ENCODE peak calls at places on chromosomes 7 and 10, in ten cellular contexts. L is CD4-positive, alpha-beta T cell; Y is PC-3; V is mesendoderm; B is right cardiac atrium; T is RPMI7951; C is H9; P is GM12865; Q is dorsolateral prefrontal cortex; F is iPS-NIHi11. J is an unnamed sample.

GRCh38 chr10:128473396-128473795 is 347.2 kb upstream of the MKI67 start:
- DNase-seq in L (no peak), Y (no peak), V (no peak), B (no peak), T (no peak), C (no peak), P (no peak), Q (no peak), F (no peak), J (no peak)

GRCh38 chr10:22321156-22321711 is 335 bp downstream of the BMI1 start:
- DNase-seq in L (peak), Y (peak), V (peak), B (peak), T (peak), C (peak), P (peak), Q (peak), F (peak), J (peak)

GRCh38 chr7:97006146-97006950 is 995 bp downstream of the DLX6 start:
- DNase-seq in L (no peak), Y (no peak), V (peak), B (no peak), T (peak), C (peak), P (peak), Q (no peak), F (no peak), J (peak)

GRCh38 chr7:61111-61510 is 131.3 kb upstream of the FAM20C start:
- DNase-seq in L (no peak), Y (no peak), V (no peak), B (no peak), T (no peak), C (no peak), P (no peak), Q (no peak), F (no peak), J (no peak)

GRCh38 chr10:32938554-32939061 is 19.4 kb downstream of the ITGB1 start:
- DNase-seq in L (no peak), Y (no peak), V (peak), B (peak), T (peak), C (peak), P (no peak), Q (no peak), F (no peak), J (peak)

GRCh38 chr10:43057831-43058340 is 19.0 kb upstream of the RET start:
- DNase-seq in L (no peak), Y (no peak), V (no peak), B (no peak), T (no peak), C (no peak), P (no peak), Q (no peak), F (no peak), J (no peak)

GRCh38 chr10:48684792-48685651 is at the start of gene WDFY4:
- DNase-seq in L (no peak), Y (no peak), V (no peak), B (peak), T (no peak), C (no peak), P (peak), Q (no peak), F (no peak), J (no peak)

GRCh38 chr10:13669182-13669860 is 82.6 kb downstream of the PRPF18 start:
- DNase-seq in L (no peak), Y (no peak), V (peak), B (no peak), T (no peak), C (no peak), P (no peak), Q (no peak), F (no peak), J (no peak)

GRCh38 chr7:1354661-1355567 is 104.4 kb downstream of the MICALL2 start:
- DNase-seq in L (no peak), Y (no peak), V (no peak), B (no peak), T (no peak), C (no peak), P (no peak), Q (no peak), F (peak), J (peak)

GRCh38 chr10:2716596-2716995 is 350.8 kb upstream of the PFKP start:
- DNase-seq in L (no peak), Y (no peak), V (no peak), B (no peak), T (no peak), C (no peak), P (no peak), Q (no peak), F (no peak), J (no peak)

GRCh38 chr7:82319674-82320118 is 123.9 kb downstream of the CACNA2D1 start:
- DNase-seq in L (no peak), Y (no peak), V (peak), B (peak), T (peak), C (no peak), P (no peak), Q (peak), F (no peak), J (no peak)

GRCh38 chr10:47383254-47384147 is 592 bp downstream of the ZNF488 start:
- DNase-seq in L (no peak), Y (no peak), V (peak), B (no peak), T (no peak), C (peak), P (no peak), Q (no peak), F (peak), J (no peak)

GRCh38 chr10:24873281-24873683 is 79.1 kb downstream of the PRTFDC1 start:
- DNase-seq in L (no peak), Y (no peak), V (peak), B (no peak), T (peak), C (no peak), P (no peak), Q (no peak), F (peak), J (no peak)

GRCh38 chr7:70093496-70093895 is 495.2 kb downstream of the AUTS2 start:
- DNase-seq in L (no peak), Y (no peak), V (no peak), B (no peak), T (no peak), C (no peak), P (no peak), Q (no peak), F (no peak), J (no peak)

GRCh38 chr10:118332247-118332646 is 9.9 kb downstream of the FAM204A start:
- DNase-seq in L (no peak), Y (no peak), V (peak), B (no peak), T (no peak), C (no peak), P (peak), Q (no peak), F (peak), J (no peak)

GRCh38 chr7:151393031-151393977 is 16.5 kb downstream of the WDR86 start:
- DNase-seq in L (no peak), Y (peak), V (no peak), B (no peak), T (no peak), C (no peak), P (no peak), Q (no peak), F (no peak), J (no peak)

GRCh38 chr7:100400656-100401055 is 27.4 kb downstream of the PILRA start:
- DNase-seq in L (no peak), Y (no peak), V (peak), B (no peak), T (peak), C (peak), P (peak), Q (peak), F (peak), J (no peak)

GRCh38 chr7:106369349-106369748 is 84.6 kb upstream of the NAMPT start:
- DNase-seq in L (no peak), Y (peak), V (peak), B (no peak), T (peak), C (no peak), P (no peak), Q (no peak), F (no peak), J (no peak)

GRCh38 chr10:89373916-89374711 is 3.7 kb upstream of the IFIT1B start:
- DNase-seq in L (no peak), Y (peak), V (no peak), B (peak), T (peak), C (no peak), P (no peak), Q (peak), F (no peak), J (peak)

GRCh38 chr10:56895306-56895705 is 534.2 kb upstream of the ZWINT start:
- DNase-seq in L (no peak), Y (no peak), V (no peak), B (no peak), T (no peak), C (no peak), P (no peak), Q (no peak), F (no peak), J (no peak)